ENCODE peak calls at places on chromosomes 11 and 22, in eight cellular contexts. I is brain microvascular endothelial cell, J is colonic mucosa, S is upper lobe of right lung, P is foreskin fibroblast, X is A549, A is GM12865, O is activated B cell treated with CpG ODN at 0.5 μM for 24 hours. B is an unnamed sample.

GRCh38 chr22:47053013-47053864 is 290.8 kb downstream of the TBC1D22A start:
- DNase-seq in I (no peak), J (no peak), S (no peak), P (no peak), X (no peak), A (no peak), O (no peak), B (no peak)

GRCh38 chr22:39980635-39981034 is 14.1 kb upstream of the FAM83F start:
- DNase-seq in I (no peak), J (no peak), S (no peak), P (no peak), X (no peak), A (no peak), O (no peak), B (peak)

GRCh38 chr11:76629133-76629852 is 41.3 kb downstream of the LRRC32 start:
- DNase-seq in I (peak), J (no peak), S (no peak), P (peak), X (no peak), A (no peak), O (peak), B (no peak)

GRCh38 chr22:44291265-44292006 is 21.3 kb downstream of the SHISAL1 start:
- DNase-seq in I (no peak), J (no peak), S (no peak), P (peak), X (no peak), A (no peak), O (no peak), B (no peak)

GRCh38 chr11:128555606-128556005 is 31.8 kb downstream of the ETS1 start:
- DNase-seq in I (no peak), J (no peak), S (no peak), P (peak), X (no peak), A (no peak), O (no peak), B (no peak)

GRCh38 chr11:118048472-118049370 is 28.2 kb upstream of the TMPRSS4 start:
- DNase-seq in I (no peak), J (no peak), S (no peak), P (no peak), X (no peak), A (peak), O (no peak), B (no peak)

GRCh38 chr22:45212306-45212709 is 28.4 kb downstream of the KIAA0930 start:
- DNase-seq in I (peak), J (peak), S (peak), P (peak), X (peak), A (no peak), O (no peak), B (peak)

GRCh38 chr11:113396693-113397092 is 9.1 kb downstream of the ANKK1 start:
- DNase-seq in I (no peak), J (no peak), S (no peak), P (no peak), X (no peak), A (no peak), O (no peak), B (no peak)

GRCh38 chr11:76173663-76174062 is 32.6 kb downstream of the WNT11 start:
- DNase-seq in I (no peak), J (no peak), S (no peak), P (no peak), X (no peak), A (no peak), O (no peak), B (no peak)

GRCh38 chr22:25364736-25365241 is 145.3 kb downstream of the CRYBB2 start:
- DNase-seq in I (no peak), J (peak), S (peak), P (no peak), X (no peak), A (no peak), O (no peak), B (no peak)

GRCh38 chr22:28977050-28977449 is 84.6 kb downstream of the C22orf31 start:
- DNase-seq in I (peak), J (no peak), S (no peak), P (peak), X (no peak), A (no peak), O (no peak), B (no peak)

GRCh38 chr11:118281284-118281683 is 17.2 kb upstream of the MPZL2 start:
- DNase-seq in I (no peak), J (no peak), S (no peak), P (no peak), X (no peak), A (peak), O (no peak), B (no peak)

GRCh38 chr11:131079036-131079435 is 162.8 kb upstream of the SNX19 start:
- DNase-seq in I (no peak), J (no peak), S (no peak), P (peak), X (no peak), A (no peak), O (no peak), B (no peak)

GRCh38 chr11:116148056-116148455 is 624.7 kb downstream of the BUD13 start:
- DNase-seq in I (no peak), J (no peak), S (no peak), P (no peak), X (no peak), A (no peak), O (no peak), B (no peak)

GRCh38 chr11:111378773-111379499 is at the start of gene POU2AF1:
- DNase-seq in I (no peak), J (no peak), S (no peak), P (peak), X (no peak), A (peak), O (peak), B (no peak)

GRCh38 chr11:88151866-88152265 is 23.4 kb downstream of the RAB38 start:
- DNase-seq in I (no peak), J (no peak), S (no peak), P (no peak), X (no peak), A (no peak), O (no peak), B (no peak)

GRCh38 chr11:124725719-124726105 is 14.0 kb upstream of the NRGN start:
- DNase-seq in I (peak), J (no peak), S (no peak), P (peak), X (no peak), A (no peak), O (no peak), B (no peak)

GRCh38 chr11:45920531-45921477 is 1.7 kb upstream of the LARGE2 start:
- DNase-seq in I (no peak), J (no peak), S (peak), P (no peak), X (no peak), A (no peak), O (no peak), B (peak)

GRCh38 chr11:45924036-45924915 is 1.8 kb downstream of the LARGE2 start:
- DNase-seq in I (no peak), J (no peak), S (peak), P (no peak), X (no peak), A (no peak), O (peak), B (no peak)

GRCh38 chr11:45921561-45922424 is 663 bp upstream of the LARGE2 start:
- DNase-seq in I (no peak), J (peak), S (peak), P (no peak), X (no peak), A (no peak), O (peak), B (peak)

GRCh38 chr11:45924927-45925326 is 2.5 kb downstream of the LARGE2 start:
- DNase-seq in I (no peak), J (peak), S (no peak), P (no peak), X (no peak), A (no peak), O (peak), B (no peak)

DNA sequence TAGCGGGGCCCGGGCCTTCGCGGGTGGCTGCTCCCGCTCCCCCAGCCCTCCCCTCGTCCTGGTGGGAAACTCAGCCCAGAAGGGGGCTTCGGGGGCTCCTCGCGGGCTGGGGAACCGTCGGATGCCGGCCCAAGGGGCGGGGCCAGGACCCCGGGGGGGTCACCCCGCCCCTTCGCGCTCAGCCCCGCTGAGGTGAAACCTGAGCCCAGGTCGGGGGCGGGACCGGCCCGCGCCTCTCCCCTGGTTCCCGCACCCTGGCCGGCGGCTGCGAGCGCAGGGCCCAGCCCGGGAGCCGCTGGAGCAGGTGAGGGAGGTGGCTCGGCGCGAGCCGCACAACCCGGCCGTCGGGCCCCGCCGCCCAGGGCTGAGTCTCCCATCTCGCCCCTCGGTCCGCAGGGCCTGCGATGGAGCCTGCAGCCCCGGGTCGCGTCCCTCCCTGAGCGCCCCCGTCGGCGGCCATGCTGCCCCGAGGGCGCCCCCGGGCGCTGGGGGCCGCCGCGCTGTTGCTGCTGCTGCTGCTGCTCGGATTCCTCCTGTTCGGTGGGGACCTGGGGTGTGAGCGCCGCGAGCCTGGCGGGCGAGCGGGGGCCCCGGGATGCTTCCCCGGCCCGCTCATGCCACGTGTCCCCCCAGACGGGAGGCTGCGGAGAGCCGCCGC is at the start of gene LARGE2:
- DNase-seq in I (no peak), J (peak), S (peak), P (no peak), X (peak), A (no peak), O (peak), B (peak)
- TF ChIP-seq CTCF in I (no peak), J (no peak), S (no peak), P (no peak), X (no peak), A (no peak), O (no peak), B (no peak)

DNA sequence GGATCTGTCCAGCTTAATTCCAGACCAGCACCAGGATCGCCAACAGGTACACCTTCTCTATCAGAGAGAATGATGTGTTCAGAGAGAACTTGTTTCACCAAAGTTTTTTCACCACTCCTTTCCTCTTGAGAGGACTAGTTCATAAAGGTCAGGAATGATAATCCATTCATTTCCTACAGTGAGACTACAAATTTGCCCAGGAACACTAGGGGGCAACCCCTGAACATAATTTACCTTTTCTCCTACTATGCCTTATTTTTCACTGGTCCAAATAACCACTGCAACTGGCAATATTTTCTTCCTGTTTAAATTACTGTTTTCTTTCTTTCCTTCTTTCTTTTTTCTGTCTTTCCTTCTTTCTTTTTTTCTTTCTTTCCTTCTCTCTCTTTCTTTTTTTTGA is 22.5 kb downstream of the CAVIN3 start:
- DNase-seq in I (no peak), J (no peak), S (no peak), P (peak), X (no peak), A (no peak), O (no peak), B (no peak)
- TF ChIP-seq CTCF in I (peak), J (no peak), S (peak), P (peak), X (peak), A (peak), O (no peak), B (peak)

GRCh38 chr11:126871792-126872191 is 128.8 kb downstream of the KIRREL3 start:
- DNase-seq in I (no peak), J (no peak), S (no peak), P (peak), X (peak), A (no peak), O (no peak), B (no peak)

GRCh38 chr11:126879516-126879915 is 121.1 kb downstream of the KIRREL3 start:
- DNase-seq in I (no peak), J (no peak), S (no peak), P (no peak), X (no peak), A (no peak), O (no peak), B (no peak)

GRCh38 chr11:126878892-126879291 is 121.7 kb downstream of the KIRREL3 start:
- DNase-seq in I (no peak), J (no peak), S (no peak), P (peak), X (no peak), A (no peak), O (no peak), B (no peak)

GRCh38 chr11:126874276-126874675 is 126.3 kb downstream of the KIRREL3 start:
- DNase-seq in I (no peak), J (no peak), S (no peak), P (peak), X (no peak), A (no peak), O (no peak), B (no peak)

DNA sequence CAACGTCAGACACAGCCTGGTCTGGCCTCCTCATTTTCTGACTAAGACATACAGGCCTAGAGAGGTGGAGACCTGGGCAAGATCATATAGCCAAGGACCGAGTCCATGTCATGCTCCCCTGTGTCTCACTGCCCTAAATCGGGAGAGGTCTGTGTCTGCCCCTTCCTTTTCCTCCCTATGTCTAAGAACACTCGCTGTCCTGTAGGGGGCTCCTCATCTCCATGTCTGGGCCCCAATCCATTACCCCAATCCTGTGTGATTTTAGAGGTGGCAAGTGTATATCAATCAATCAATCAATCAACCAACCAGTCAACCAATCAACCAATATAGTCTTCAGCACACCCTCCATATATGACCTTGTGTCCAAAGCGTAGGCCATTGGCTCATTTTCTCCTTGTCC is 125.7 kb downstream of the KIRREL3 start:
- DNase-seq in I (no peak), J (no peak), S (no peak), P (no peak), X (no peak), A (peak), O (no peak), B (no peak)
- TF ChIP-seq CTCF in I (peak), J (no peak), S (no peak), P (no peak), X (peak), A (peak), O (no peak), B (peak)

GRCh38 chr22:50696799-50697561 is 24.4 kb downstream of the SHANK3 start:
- DNase-seq in I (no peak), J (no peak), S (peak), P (peak), X (peak), A (no peak), O (no peak), B (peak)
- TF ChIP-seq CTCF in I (peak), J (no peak), S (peak), P (peak), X (no peak), A (no peak), O (no peak), B (peak)

GRCh38 chr11:44071157-44071556 is 5.1 kb downstream of the ACCS start:
- DNase-seq in I (no peak), J (no peak), S (no peak), P (no peak), X (no peak), A (no peak), O (no peak), B (no peak)
- TF ChIP-seq CTCF in I (peak), J (no peak), S (no peak), P (no peak), X (no peak), A (no peak), O (no peak), B (no peak)

GRCh38 chr11:64913171-64913727 is 3.8 kb downstream of the ATG2A start:
- DNase-seq in I (no peak), J (no peak), S (no peak), P (no peak), X (no peak), A (no peak), O (no peak), B (no peak)
- TF ChIP-seq CTCF in I (no peak), J (no peak), S (no peak), P (no peak), X (no peak), A (no peak), O (no peak), B (no peak)

B was measured in dorsolateral prefrontal cortex.